ENCODE peak calls at places on chromosomes 6 and 20, in four cellular contexts. One of them, this sample, is unnamed.

GRCh38 chr20:6994452-6994851 is 227.0 kb downstream of the BMP2 start:
- DNase-seq in hepatocyte: peak
- DNase-seq in neural progenitor cell: no peak
- DNase-seq in PC-3: peak
- DNase-seq in this sample: peak

GRCh38 chr6:2990932-2991506 is 8.7 kb upstream of the NQO2 start:
- DNase-seq in hepatocyte: no peak
- DNase-seq in neural progenitor cell: no peak
- DNase-seq in PC-3: no peak
- DNase-seq in this sample: peak

GRCh38 chr6:4613381-4613780 is 162.8 kb upstream of the CDYL start:
- DNase-seq in hepatocyte: no peak
- DNase-seq in neural progenitor cell: no peak
- DNase-seq in PC-3: no peak
- DNase-seq in this sample: no peak

GRCh38 chr20:42603655-42604054 is 586.1 kb downstream of the PTPRT start:
- DNase-seq in hepatocyte: no peak
- DNase-seq in neural progenitor cell: no peak
- DNase-seq in PC-3: no peak
- DNase-seq in this sample: no peak

GRCh38 chr6:138527376-138528092 is 28.2 kb upstream of the NHSL1 start:
- DNase-seq in hepatocyte: no peak
- DNase-seq in neural progenitor cell: peak
- DNase-seq in PC-3: no peak
- DNase-seq in this sample: no peak

GRCh38 chr20:51449498-51450220 is 92.9 kb downstream of the NFATC2 start:
- DNase-seq in hepatocyte: no peak
- DNase-seq in neural progenitor cell: no peak
- DNase-seq in PC-3: no peak
- DNase-seq in this sample: no peak

GRCh38 chr20:1490643-1491042 is 577 bp downstream of the SIRPB2 start:
- DNase-seq in hepatocyte: no peak
- DNase-seq in neural progenitor cell: no peak
- DNase-seq in PC-3: no peak
- DNase-seq in this sample: no peak

GRCh38 chr6:157294654-157295053 is 28.7 kb downstream of the TMEM242 start:
- DNase-seq in hepatocyte: no peak
- DNase-seq in neural progenitor cell: no peak
- DNase-seq in PC-3: no peak
- DNase-seq in this sample: no peak

GRCh38 chr20:51142448-51142847 is 119.5 kb upstream of the KCNG1 start:
- DNase-seq in hepatocyte: no peak
- DNase-seq in neural progenitor cell: no peak
- DNase-seq in PC-3: peak
- DNase-seq in this sample: no peak

GRCh38 chr20:34390769-34391447 is 27.8 kb downstream of the ITCH start:
- DNase-seq in hepatocyte: peak
- DNase-seq in neural progenitor cell: no peak
- DNase-seq in PC-3: peak
- DNase-seq in this sample: peak

GRCh38 chr6:125264476-125264875 is 37.3 kb downstream of the HDDC2 start:
- DNase-seq in hepatocyte: no peak
- DNase-seq in neural progenitor cell: no peak
- DNase-seq in PC-3: no peak
- DNase-seq in this sample: no peak

GRCh38 chr6:37516076-37516919 is 16.6 kb upstream of the CCDC167 start:
- DNase-seq in hepatocyte: peak
- DNase-seq in neural progenitor cell: peak
- DNase-seq in PC-3: peak
- DNase-seq in this sample: no peak

GRCh38 chr6:36267731-36268477 is 2.0 kb upstream of the PNPLA1 start:
- DNase-seq in hepatocyte: no peak
- DNase-seq in neural progenitor cell: no peak
- DNase-seq in PC-3: peak
- DNase-seq in this sample: no peak

GRCh38 chr6:64012351-64013060 is 376.9 kb downstream of the PHF3 start:
- DNase-seq in hepatocyte: peak
- DNase-seq in neural progenitor cell: peak
- DNase-seq in PC-3: peak
- DNase-seq in this sample: peak

GRCh38 chr6:149864578-149865535 is 698 bp upstream of the LRP11 start:
- DNase-seq in hepatocyte: peak
- DNase-seq in neural progenitor cell: peak
- DNase-seq in PC-3: peak
- DNase-seq in this sample: peak

GRCh38 chr20:47021850-47022249 is 127.2 kb downstream of the EYA2 start:
- DNase-seq in hepatocyte: no peak
- DNase-seq in neural progenitor cell: no peak
- DNase-seq in PC-3: no peak
- DNase-seq in this sample: no peak

GRCh38 chr6:119742188-119742803 is 392.7 kb upstream of the MAN1A1 start:
- DNase-seq in hepatocyte: peak
- DNase-seq in neural progenitor cell: peak
- DNase-seq in PC-3: peak
- DNase-seq in this sample: peak

GRCh38 chr6:136076496-136076895 is 173.6 kb downstream of the MTFR2 start:
- DNase-seq in hepatocyte: no peak
- DNase-seq in neural progenitor cell: no peak
- DNase-seq in PC-3: no peak
- DNase-seq in this sample: peak

GRCh38 chr6:100230115-100230975 is 234.4 kb downstream of the SIM1 start:
- DNase-seq in hepatocyte: no peak
- DNase-seq in neural progenitor cell: no peak
- DNase-seq in PC-3: no peak
- DNase-seq in this sample: no peak

GRCh38 chr20:59102722-59103415 is 60.3 kb upstream of the PRELID3B start:
- DNase-seq in hepatocyte: no peak
- DNase-seq in neural progenitor cell: no peak
- DNase-seq in PC-3: no peak
- DNase-seq in this sample: no peak

DNA sequence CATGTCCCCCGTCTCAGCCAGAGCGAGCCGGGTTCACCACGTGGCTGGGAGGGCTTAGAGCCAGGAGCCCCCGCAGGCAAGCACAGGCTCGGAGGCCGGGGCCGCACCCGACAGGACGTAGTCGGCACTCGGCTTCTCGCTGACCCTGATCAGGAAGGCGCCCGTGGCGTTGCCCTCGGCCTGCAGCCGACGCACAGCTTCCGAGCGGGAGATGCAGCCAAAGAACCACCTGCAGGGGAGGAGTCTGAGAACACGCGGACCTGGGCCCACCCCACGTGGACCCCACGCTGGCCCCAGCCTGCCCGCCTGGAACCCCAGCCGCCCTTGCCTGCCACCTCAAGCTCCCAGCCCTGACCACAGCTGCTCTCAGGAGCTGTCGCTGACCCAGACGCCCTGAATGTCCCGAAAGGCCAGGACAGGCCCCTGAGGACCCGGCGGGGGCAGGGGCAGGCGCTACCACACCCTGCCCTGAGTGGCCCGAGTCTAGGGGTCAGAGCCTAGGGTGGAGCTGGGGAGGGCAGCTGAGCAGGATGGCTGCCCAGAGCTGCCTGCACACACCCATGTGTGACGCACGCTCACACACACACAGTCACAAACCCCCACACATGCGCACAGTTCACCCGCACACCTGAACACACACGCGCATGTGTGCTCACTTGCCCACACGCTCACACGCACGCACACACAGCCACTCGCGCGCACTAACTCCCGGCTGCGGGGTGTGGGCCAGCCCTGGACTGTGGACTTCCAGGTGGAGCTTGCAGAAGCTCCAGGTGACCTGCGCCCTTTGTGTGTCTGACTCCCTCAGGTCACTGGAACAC is 2.1 kb downstream of the PTK6 start:
- DNase-seq in hepatocyte: no peak
- DNase-seq in neural progenitor cell: no peak
- DNase-seq in PC-3: no peak
- DNase-seq in this sample: peak
- TF ChIP-seq EZH2 in hepatocyte: no peak
- TF ChIP-seq EZH2 in neural progenitor cell: no peak
- TF ChIP-seq EZH2 in PC-3: no peak
- TF ChIP-seq EZH2 in this sample: no peak

GRCh38 chr6:148251286-148251685 is 91.4 kb upstream of the SASH1 start:
- DNase-seq in hepatocyte: peak
- DNase-seq in neural progenitor cell: peak
- DNase-seq in PC-3: peak
- DNase-seq in this sample: peak
- TF ChIP-seq EZH2phosphoT487 in hepatocyte: no peak
- TF ChIP-seq EZH2phosphoT487 in neural progenitor cell: no peak
- TF ChIP-seq EZH2phosphoT487 in PC-3: no peak
- TF ChIP-seq EZH2phosphoT487 in this sample: no peak

GRCh38 chr20:21513181-21513663 is 642 bp downstream of the NKX2-2 start:
- DNase-seq in hepatocyte: no peak
- DNase-seq in neural progenitor cell: peak
- DNase-seq in PC-3: no peak
- DNase-seq in this sample: peak
- TF ChIP-seq EZH2 in hepatocyte: peak
- TF ChIP-seq EZH2 in neural progenitor cell: peak
- TF ChIP-seq EZH2 in PC-3: no peak
- TF ChIP-seq EZH2 in this sample: no peak

DNA sequence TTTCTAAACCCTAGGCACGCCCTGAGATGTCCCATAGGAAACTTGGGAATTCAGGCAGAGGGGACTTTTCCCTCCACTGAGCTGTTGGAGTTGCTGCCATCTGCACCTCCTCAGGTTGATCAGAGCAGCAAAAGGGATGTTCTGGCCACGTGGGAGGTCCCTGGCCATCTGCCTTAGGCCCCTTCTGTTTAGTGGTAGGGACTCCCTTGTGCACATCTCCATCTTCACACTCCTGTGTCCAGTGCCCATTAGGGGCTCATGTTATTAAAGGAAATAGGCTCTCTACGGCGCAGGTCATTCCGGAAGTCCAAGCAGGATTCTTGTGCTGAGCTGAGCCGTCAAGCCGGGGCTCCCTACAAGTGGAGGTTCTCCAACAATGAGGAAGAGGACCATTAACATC is 237.8 kb upstream of the RIN2 start:
- DNase-seq in hepatocyte: no peak
- DNase-seq in neural progenitor cell: no peak
- DNase-seq in PC-3: no peak
- DNase-seq in this sample: no peak
- TF ChIP-seq EZH2phosphoT487 in hepatocyte: no peak
- TF ChIP-seq EZH2phosphoT487 in neural progenitor cell: no peak
- TF ChIP-seq EZH2phosphoT487 in PC-3: no peak
- TF ChIP-seq EZH2phosphoT487 in this sample: no peak

DNA sequence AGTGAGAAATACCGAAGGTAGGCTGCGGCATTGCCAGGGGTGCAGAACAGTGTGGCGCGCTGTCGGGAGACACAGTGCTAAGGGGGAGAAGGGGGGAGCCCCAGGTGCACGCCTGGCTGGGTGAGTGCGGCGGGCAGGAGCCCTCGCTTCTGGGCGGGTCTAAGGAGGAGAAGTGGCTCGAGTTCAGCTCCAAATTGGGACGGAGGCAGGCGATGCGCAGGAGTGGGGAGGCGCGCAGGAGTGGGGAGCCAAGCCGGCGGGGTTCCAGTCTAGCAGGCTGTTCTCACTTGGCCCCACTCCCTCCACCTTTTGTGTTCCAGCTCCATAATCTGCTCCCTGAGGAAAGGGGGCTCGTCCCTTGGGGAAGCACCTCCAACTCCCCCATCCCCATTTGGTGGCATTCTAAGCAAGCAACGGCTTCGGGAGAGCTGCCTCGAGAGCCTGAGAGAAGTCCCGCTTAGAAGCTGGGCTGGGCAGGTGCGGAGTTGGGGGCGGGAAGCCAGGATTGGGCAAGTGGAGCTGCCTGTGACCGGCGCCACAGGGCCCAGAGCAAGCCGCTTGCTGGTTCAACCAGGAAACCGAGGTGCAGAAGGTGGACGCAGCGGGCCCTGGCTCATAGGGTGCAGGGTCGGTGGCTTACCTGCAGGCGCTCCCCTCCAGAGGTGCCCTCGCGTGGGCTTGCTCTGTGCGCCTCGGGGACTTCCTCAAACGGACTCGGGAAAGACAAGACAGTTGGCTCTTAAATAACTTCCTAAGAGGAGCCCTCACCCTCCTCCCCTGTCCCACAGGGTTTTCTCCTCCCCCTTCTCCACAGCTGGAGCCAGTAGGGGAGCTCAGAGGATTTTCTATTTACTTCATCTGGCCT is at the start of gene F13A1:
- DNase-seq in hepatocyte: no peak
- DNase-seq in neural progenitor cell: peak
- DNase-seq in PC-3: no peak
- DNase-seq in this sample: no peak
- TF ChIP-seq EZH2 in hepatocyte: no peak
- TF ChIP-seq EZH2 in neural progenitor cell: no peak
- TF ChIP-seq EZH2 in PC-3: no peak
- TF ChIP-seq EZH2 in this sample: no peak

GRCh38 chr6:854405-855073 is 161.6 kb upstream of the EXOC2 start:
- DNase-seq in hepatocyte: peak
- DNase-seq in neural progenitor cell: no peak
- DNase-seq in PC-3: no peak
- DNase-seq in this sample: no peak
- TF ChIP-seq EZH2phosphoT487 in hepatocyte: no peak
- TF ChIP-seq EZH2phosphoT487 in neural progenitor cell: no peak
- TF ChIP-seq EZH2phosphoT487 in PC-3: no peak
- TF ChIP-seq EZH2phosphoT487 in this sample: no peak